ENCODE peak calls at places on chromosome 14, in five cellular contexts. D is stimulated activated CD4-positive, alpha-beta T cell treated with anti-CD3 and anti-CD28 coated beads, TNF-alpha, amount 100 ng/mL, for 48 hours; I is AG04450; M is HTR-8/SVneo; H is mammary epithelial cell. R is an unnamed sample.

GRCh38 chr14:78968249-78968648 is 798.1 kb downstream of the NRXN3 start:
- DNase-seq in D (no peak), I (no peak), M (no peak), H (no peak), R (no peak)

GRCh38 chr14:71004481-71004880 is 97.2 kb downstream of the PCNX1 start:
- DNase-seq in D (no peak), I (no peak), M (no peak), H (no peak), R (no peak)

GRCh38 chr14:24145700-24146621 is at the start of gene PSME2:
- DNase-seq in D (no peak), I (peak; percentile 20), M (no peak), H (no peak), R (no peak)

GRCh38 chr14:74945852-74946658 is 9.3 kb downstream of the PGF start:
- DNase-seq in D (peak; percentile 72), I (no peak), M (peak; percentile 99), H (peak; percentile 41), R (peak; percentile 91)

GRCh38 chr14:72904840-72905561 is 11.1 kb upstream of the DPF3 start:
- DNase-seq in D (peak; percentile 49), I (peak; percentile 49), M (peak; percentile 83), H (peak; percentile 66), R (no peak)

GRCh38 chr14:94162466-94162865 is 11.7 kb upstream of the PPP4R4 start:
- DNase-seq in D (no peak), I (no peak), M (no peak), H (no peak), R (no peak)

GRCh38 chr14:85529803-85530574 is at the start of gene FLRT2:
- DNase-seq in D (no peak), I (no peak), M (peak; percentile 14), H (peak; percentile 71), R (peak; percentile 89)

GRCh38 chr14:67532998-67533753 is at the start of gene PLEKHH1:
- DNase-seq in D (peak; percentile 64), I (no peak), M (peak; percentile 98), H (peak; percentile 72), R (peak; percentile 91)

GRCh38 chr14:69413483-69413882 is 15.0 kb downstream of the SLC39A9 start:
- DNase-seq in D (no peak), I (no peak), M (no peak), H (no peak), R (no peak)

GRCh38 chr14:89813485-89814080 is 140.9 kb downstream of the EFCAB11 start:
- DNase-seq in D (no peak), I (peak; percentile 86), M (peak; percentile 56), H (no peak), R (no peak)

GRCh38 chr14:82796081-82796480 is 1262.4 kb upstream of the SEL1L start:
- DNase-seq in D (no peak), I (no peak), M (no peak), H (no peak), R (no peak)

GRCh38 chr14:20610002-20610765 is 19.0 kb upstream of the RNASE12 start:
- DNase-seq in D (peak; percentile 57), I (peak; percentile 48), M (no peak), H (peak; percentile 79), R (peak; percentile 90)

GRCh38 chr14:75297417-75298040 is 18.9 kb downstream of the FOS start:
- DNase-seq in D (no peak), I (no peak), M (no peak), H (no peak), R (no peak)

GRCh38 chr14:50082784-50083466 is 33.4 kb downstream of the VCPKMT start:
- DNase-seq in D (peak; percentile 77), I (peak; percentile 50), M (no peak), H (peak; percentile 94), R (no peak)

GRCh38 chr14:31266437-31267331 is 59.1 kb upstream of the HECTD1 start:
- DNase-seq in D (no peak), I (no peak), M (no peak), H (no peak), R (no peak)

GRCh38 chr14:56112781-56113180 is 5.4 kb upstream of the PELI2 start:
- DNase-seq in D (no peak), I (no peak), M (no peak), H (no peak), R (no peak)

GRCh38 chr14:90894241-90894640 is 78.0 kb upstream of the TTC7B start:
- DNase-seq in D (no peak), I (no peak), M (no peak), H (no peak), R (no peak)

GRCh38 chr14:23559010-23559920 is 3.2 kb downstream of the THTPA start:
- DNase-seq in D (peak; percentile 67), I (peak; percentile 27), M (no peak), H (no peak), R (peak; percentile 88)

GRCh38 chr14:56183631-56184157 is 65.5 kb downstream of the PELI2 start:
- DNase-seq in D (no peak), I (no peak), M (no peak), H (no peak), R (no peak)

GRCh38 chr14:90815817-90816662 is at the start of gene TTC7B:
- DNase-seq in D (no peak), I (no peak), M (peak; percentile 76), H (peak; percentile 5), R (no peak)

GRCh38 chr14:80136358-80136757 is 74.9 kb downstream of the DIO2 start:
- DNase-seq in D (no peak), I (no peak), M (no peak), H (peak; percentile 92), R (no peak)

GRCh38 chr14:63308723-63309317 is 9.9 kb downstream of the GPHB5 start:
- DNase-seq in D (no peak), I (no peak), M (peak; percentile 60), H (no peak), R (no peak)

GRCh38 chr14:67440513-67440912 is 28.5 kb upstream of the PLEK2 start:
- DNase-seq in D (no peak), I (no peak), M (no peak), H (no peak), R (no peak)

GRCh38 chr14:69713127-69713800 is 53.7 kb upstream of the SRSF5 start:
- DNase-seq in D (no peak), I (no peak), M (no peak), H (peak; percentile 88), R (peak; percentile 67)

GRCh38 chr14:60777856-60778578 is 43.5 kb downstream of the MNAT1 start:
- DNase-seq in D (no peak), I (peak; percentile 63), M (peak; percentile 61), H (peak; percentile 72), R (no peak)

GRCh38 chr14:74019743-74020142 is 594 bp downstream of the BBOF1 start:
- DNase-seq in D (no peak), I (peak; percentile 29), M (peak; percentile 47), H (peak; percentile 16), R (no peak)

GRCh38 chr14:84098261-84098660 is 1431.7 kb upstream of the FLRT2 start:
- DNase-seq in D (no peak), I (no peak), M (no peak), H (no peak), R (no peak)

GRCh38 chr14:91946313-91947195 is 940 bp downstream of the FBLN5 start:
- DNase-seq in D (no peak), I (no peak), M (no peak), H (no peak), R (no peak)

GRCh38 chr14:69943084-69943797 is 64.0 kb downstream of the SMOC1 start:
- DNase-seq in D (no peak), I (no peak), M (no peak), H (no peak), R (no peak)

GRCh38 chr14:80787876-80788275 is 153.7 kb downstream of the CEP128 start:
- DNase-seq in D (no peak), I (no peak), M (peak; percentile 21), H (peak; percentile 37), R (no peak)

GRCh38 chr14:25843761-25844470 is 753.9 kb downstream of the NOVA1 start:
- DNase-seq in D (no peak), I (no peak), M (no peak), H (no peak), R (no peak)

GRCh38 chr14:29558516-29558915 is 369.1 kb downstream of the PRKD1 start:
- DNase-seq in D (no peak), I (peak; percentile 64), M (no peak), H (no peak), R (no peak)

GRCh38 chr14:28983279-28983678 is 216.7 kb downstream of the FOXG1 start:
- DNase-seq in D (no peak), I (no peak), M (no peak), H (no peak), R (no peak)

GRCh38 chr14:24255931-24256696 is 6.9 kb downstream of the TGM1 start:
- DNase-seq in D (no peak), I (no peak), M (no peak), H (no peak), R (peak; percentile 68)

GRCh38 chr14:62662811-62663477 is 382.3 kb downstream of the KCNH5 start:
- DNase-seq in D (no peak), I (no peak), M (no peak), H (no peak), R (no peak)

GRCh38 chr14:20802341-20803084 is at the start of gene RNASE1:
- DNase-seq in D (no peak), I (no peak), M (no peak), H (no peak), R (peak; percentile 82)

GRCh38 chr14:77531071-77531470 is 32.5 kb upstream of the ISM2 start:
- DNase-seq in D (no peak), I (no peak), M (no peak), H (no peak), R (no peak)

GRCh38 chr14:72958548-72958947 is 32.3 kb downstream of the DCAF4 start:
- DNase-seq in D (no peak), I (no peak), M (no peak), H (no peak), R (no peak)